ENCODE peak calls at places on chromosomes 3 and 15, in four cellular contexts. One of them, this sample, is unnamed.

GRCh38 chr3:119342176-119342575 is 48.0 kb downstream of the ARHGAP31 start:
- DNase-seq in RPMI8226: no peak
- DNase-seq in OCI-LY7: no peak
- DNase-seq in CD8-positive, alpha-beta memory T cell: no peak
- DNase-seq in this sample: no peak

GRCh38 chr3:130582457-130583155 is 65.6 kb downstream of the COL6A6 start:
- DNase-seq in RPMI8226: no peak
- DNase-seq in OCI-LY7: no peak
- DNase-seq in CD8-positive, alpha-beta memory T cell: no peak
- DNase-seq in this sample: no peak

GRCh38 chr3:176526194-176526593 is 671.1 kb downstream of the TBL1XR1 start:
- DNase-seq in RPMI8226: no peak
- DNase-seq in OCI-LY7: no peak
- DNase-seq in CD8-positive, alpha-beta memory T cell: no peak
- DNase-seq in this sample: no peak

GRCh38 chr3:30894521-30895289 is at the start of gene GADL1:
- DNase-seq in RPMI8226: peak; percentile 8
- DNase-seq in OCI-LY7: no peak
- DNase-seq in CD8-positive, alpha-beta memory T cell: no peak
- DNase-seq in this sample: no peak

GRCh38 chr3:123880998-123881561 is 3.1 kb downstream of the MYLK start:
- DNase-seq in RPMI8226: peak; percentile 49
- DNase-seq in OCI-LY7: no peak
- DNase-seq in CD8-positive, alpha-beta memory T cell: no peak
- DNase-seq in this sample: no peak

GRCh38 chr3:10285742-10286524 is 6.8 kb downstream of the GHRL start:
- DNase-seq in RPMI8226: no peak
- DNase-seq in OCI-LY7: no peak
- DNase-seq in CD8-positive, alpha-beta memory T cell: no peak
- DNase-seq in this sample: no peak

GRCh38 chr3:60133269-60133877 is 1083.5 kb upstream of the CFAP20DC start:
- DNase-seq in RPMI8226: no peak
- DNase-seq in OCI-LY7: no peak
- DNase-seq in CD8-positive, alpha-beta memory T cell: no peak
- DNase-seq in this sample: peak; percentile 64

GRCh38 chr15:98651581-98652220 is 3.4 kb downstream of the IGF1R start:
- DNase-seq in RPMI8226: no peak
- DNase-seq in OCI-LY7: no peak
- DNase-seq in CD8-positive, alpha-beta memory T cell: no peak
- DNase-seq in this sample: no peak

GRCh38 chr3:83011471-83011870 is 1250.0 kb upstream of the GBE1 start:
- DNase-seq in RPMI8226: no peak
- DNase-seq in OCI-LY7: no peak
- DNase-seq in CD8-positive, alpha-beta memory T cell: no peak
- DNase-seq in this sample: no peak

GRCh38 chr15:80180986-80181385 is 28.2 kb downstream of the FAH start:
- DNase-seq in RPMI8226: no peak
- DNase-seq in OCI-LY7: no peak
- DNase-seq in CD8-positive, alpha-beta memory T cell: no peak
- DNase-seq in this sample: no peak

GRCh38 chr15:85625856-85626255 is 168.9 kb downstream of the KLHL25 start:
- DNase-seq in RPMI8226: peak; percentile 55
- DNase-seq in OCI-LY7: no peak
- DNase-seq in CD8-positive, alpha-beta memory T cell: no peak
- DNase-seq in this sample: peak; percentile 58

GRCh38 chr15:65312400-65312916 is 8.0 kb downstream of the RNU5B-1 start:
- DNase-seq in RPMI8226: no peak
- DNase-seq in OCI-LY7: no peak
- DNase-seq in CD8-positive, alpha-beta memory T cell: no peak
- DNase-seq in this sample: no peak

GRCh38 chr15:61390138-61390537 is 161.0 kb upstream of the RORA start:
- DNase-seq in RPMI8226: no peak
- DNase-seq in OCI-LY7: no peak
- DNase-seq in CD8-positive, alpha-beta memory T cell: no peak
- DNase-seq in this sample: peak; percentile 31

GRCh38 chr15:99409097-99409473 is 156.7 kb upstream of the MEF2A start:
- DNase-seq in RPMI8226: peak; percentile 45
- DNase-seq in OCI-LY7: peak; percentile 21
- DNase-seq in CD8-positive, alpha-beta memory T cell: no peak
- DNase-seq in this sample: peak; percentile 38

GRCh38 chr15:71433402-71433801 is 318.1 kb downstream of the THSD4 start:
- DNase-seq in RPMI8226: no peak
- DNase-seq in OCI-LY7: no peak
- DNase-seq in CD8-positive, alpha-beta memory T cell: no peak
- DNase-seq in this sample: no peak

GRCh38 chr15:51186121-51186795 is 91.6 kb upstream of the TNFAIP8L3 start:
- DNase-seq in RPMI8226: no peak
- DNase-seq in OCI-LY7: no peak
- DNase-seq in CD8-positive, alpha-beta memory T cell: no peak
- DNase-seq in this sample: peak; percentile 62

GRCh38 chr3:192831111-192831644 is 86.5 kb downstream of the MB21D2 start:
- DNase-seq in RPMI8226: no peak
- DNase-seq in OCI-LY7: no peak
- DNase-seq in CD8-positive, alpha-beta memory T cell: no peak
- DNase-seq in this sample: peak; percentile 14

GRCh38 chr3:36991147-36991546 is 1.8 kb downstream of the EPM2AIP1 start:
- DNase-seq in RPMI8226: no peak
- DNase-seq in OCI-LY7: peak; percentile 26
- DNase-seq in CD8-positive, alpha-beta memory T cell: no peak
- DNase-seq in this sample: no peak

GRCh38 chr15:66707310-66708160 is 5.5 kb downstream of the SMAD6 start:
- DNase-seq in RPMI8226: peak; percentile 32
- DNase-seq in OCI-LY7: no peak
- DNase-seq in CD8-positive, alpha-beta memory T cell: no peak
- DNase-seq in this sample: no peak

GRCh38 chr15:38750816-38751215 is 186.2 kb upstream of the RASGRP1 start:
- DNase-seq in RPMI8226: no peak
- DNase-seq in OCI-LY7: no peak
- DNase-seq in CD8-positive, alpha-beta memory T cell: no peak
- DNase-seq in this sample: no peak

GRCh38 chr3:47854267-47854666 is 51.3 kb downstream of the DHX30 start:
- DNase-seq in RPMI8226: no peak
- DNase-seq in OCI-LY7: no peak
- DNase-seq in CD8-positive, alpha-beta memory T cell: no peak
- DNase-seq in this sample: no peak

This sample was measured in MV-4-11.